ENCODE peak calls at places on chromosomes 7 and 10, in five cellular contexts. E is H1, U is GM12878, S is GM12892, R is HepG2. M is an unnamed sample.

GRCh38 chr7:155556725-155557124 is 10.4 kb upstream of the CNPY1 start:
- DNase-seq in E (no peak), U (no peak), S (no peak), R (no peak), M (no peak)

GRCh38 chr10:3427846-3428442 is 255.4 kb upstream of the PITRM1 start:
- DNase-seq in E (no peak), U (no peak), S (no peak), R (no peak), M (no peak)

GRCh38 chr7:28369523-28369922 is 42.8 kb upstream of the CREB5 start:
- DNase-seq in E (no peak), U (no peak), S (no peak), R (no peak), M (no peak)

GRCh38 chr7:73685311-73685710 is 1.9 kb downstream of the BUD23 start:
- DNase-seq in E (no peak), U (no peak), S (no peak), R (no peak), M (no peak)

GRCh38 chr7:50303082-50303893 is 1.2 kb upstream of the IKZF1 start:
- DNase-seq in E (no peak), U (no peak), S (no peak), R (no peak), M (no peak)

GRCh38 chr7:39890411-39890810 is 59.6 kb upstream of the CDK13 start:
- DNase-seq in E (no peak), U (no peak), S (no peak), R (no peak), M (no peak)

GRCh38 chr10:109429956-109430760 is 493.2 kb downstream of the XPNPEP1 start:
- DNase-seq in E (no peak), U (no peak), S (no peak), R (no peak), M (no peak)

GRCh38 chr7:124723012-124723411 is 42.6 kb downstream of the GPR37 start:
- DNase-seq in E (no peak), U (no peak), S (no peak), R (peak), M (no peak)

GRCh38 chr7:47405921-47406765 is 175.8 kb downstream of the TNS3 start:
- DNase-seq in E (no peak), U (no peak), S (no peak), R (peak), M (no peak)

GRCh38 chr10:73159038-73159648 is 8.7 kb downstream of the ECD start:
- DNase-seq in E (peak), U (peak), S (peak), R (peak), M (no peak)

GRCh38 chr7:112362053-112362650 is 88.1 kb upstream of the IFRD1 start:
- DNase-seq in E (no peak), U (no peak), S (no peak), R (no peak), M (no peak)

GRCh38 chr10:95319239-95319638 is 28.4 kb upstream of the PDLIM1 start:
- DNase-seq in E (no peak), U (no peak), S (no peak), R (no peak), M (no peak)

GRCh38 chr7:128682125-128682524 is 10.0 kb downstream of the GARIN1A start:
- DNase-seq in E (no peak), U (no peak), S (no peak), R (no peak), M (no peak)

GRCh38 chr7:26670841-26671240 is 193.5 kb downstream of the SKAP2 start:
- DNase-seq in E (no peak), U (no peak), S (no peak), R (no peak), M (no peak)

GRCh38 chr7:26668821-26669220 is 195.6 kb downstream of the SKAP2 start:
- DNase-seq in E (no peak), U (no peak), S (no peak), R (no peak), M (no peak)

GRCh38 chr7:26664735-26665420 is 199.5 kb downstream of the SKAP2 start:
- DNase-seq in E (no peak), U (no peak), S (no peak), R (no peak), M (no peak)

GRCh38 chr7:26663905-26664673 is 200.3 kb downstream of the SKAP2 start:
- DNase-seq in E (no peak), U (no peak), S (no peak), R (no peak), M (no peak)

GRCh38 chr7:26667514-26668133 is 196.8 kb downstream of the SKAP2 start:
- DNase-seq in E (peak), U (peak), S (no peak), R (peak), M (no peak)
- TF ChIP-seq POLR2AphosphoS5 in E (no peak), U (no peak), S (no peak), R (no peak), M (no peak)

DNA sequence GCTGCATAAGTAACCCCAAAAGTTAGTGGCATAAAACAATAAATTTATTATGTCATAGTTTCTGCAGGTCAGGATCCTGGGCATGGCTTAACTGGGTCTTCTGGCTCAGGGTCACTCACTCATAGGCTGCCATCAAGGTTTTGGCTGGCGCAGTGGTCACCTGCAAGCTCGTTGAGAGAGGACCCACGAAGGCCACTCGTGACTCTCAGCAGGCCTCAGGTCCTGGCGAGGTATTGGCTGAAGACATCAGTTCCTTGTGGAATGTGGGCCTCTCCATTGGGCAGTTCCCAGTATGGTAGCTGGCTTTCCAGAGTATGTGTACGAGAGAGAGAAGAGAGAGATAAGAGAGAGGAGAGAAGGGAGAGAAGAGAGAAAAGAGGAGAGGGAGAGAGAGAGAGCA is 138.3 kb upstream of the KLF14 start:
- DNase-seq in E (no peak), U (no peak), S (no peak), R (no peak), M (no peak)
- TF ChIP-seq POLR2A in E (no peak), U (peak), S (no peak), R (no peak), M (no peak)

DNA sequence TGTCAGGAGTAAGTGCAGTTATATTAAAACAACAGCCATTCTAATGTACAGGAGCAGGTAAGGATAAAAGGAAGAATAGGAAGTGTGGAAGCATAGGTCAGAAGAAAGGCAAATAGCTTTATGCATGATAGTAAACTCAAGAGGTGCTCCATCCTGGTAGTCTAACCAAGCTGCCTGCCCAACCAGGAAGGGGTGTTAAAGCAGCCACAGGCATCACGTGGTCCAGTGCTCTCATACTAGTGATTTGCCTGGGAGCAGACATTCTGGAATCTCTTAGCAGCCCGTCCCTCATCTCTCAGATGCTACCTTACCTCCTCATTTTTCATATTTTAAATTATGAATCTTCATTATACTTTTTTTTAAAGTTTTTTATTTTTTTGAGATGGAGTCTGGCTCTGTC is 18.5 kb downstream of the ABRAXAS2 start:
- DNase-seq in E (no peak), U (no peak), S (no peak), R (no peak), M (no peak)
- TF ChIP-seq TAF1 in E (no peak), U (no peak), S (no peak), R (no peak), M (no peak)

DNA sequence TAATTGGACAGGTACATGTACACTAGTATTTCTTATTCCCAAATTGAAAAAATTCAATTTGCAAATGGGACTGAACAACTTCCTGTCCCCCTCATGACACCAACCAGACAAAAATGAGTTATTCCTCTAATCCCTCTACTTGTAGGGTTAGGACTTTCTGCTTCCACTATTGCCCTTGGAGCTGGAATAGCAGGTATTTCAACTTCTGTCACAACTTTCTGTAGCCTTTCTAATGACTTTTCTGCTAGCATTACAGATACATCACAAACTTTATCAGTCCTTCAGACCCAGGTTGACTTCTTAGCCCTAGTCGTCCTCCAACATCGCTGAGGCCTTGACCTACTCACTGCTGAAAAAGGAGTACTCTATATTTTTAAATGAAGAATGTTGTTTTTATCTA is 6.4 kb downstream of the CYP3A7 start:
- DNase-seq in E (no peak), U (no peak), S (no peak), R (no peak), M (no peak)
- TF ChIP-seq POLR2AphosphoS5 in E (no peak), U (no peak), S (no peak), R (no peak), M (no peak)

DNA sequence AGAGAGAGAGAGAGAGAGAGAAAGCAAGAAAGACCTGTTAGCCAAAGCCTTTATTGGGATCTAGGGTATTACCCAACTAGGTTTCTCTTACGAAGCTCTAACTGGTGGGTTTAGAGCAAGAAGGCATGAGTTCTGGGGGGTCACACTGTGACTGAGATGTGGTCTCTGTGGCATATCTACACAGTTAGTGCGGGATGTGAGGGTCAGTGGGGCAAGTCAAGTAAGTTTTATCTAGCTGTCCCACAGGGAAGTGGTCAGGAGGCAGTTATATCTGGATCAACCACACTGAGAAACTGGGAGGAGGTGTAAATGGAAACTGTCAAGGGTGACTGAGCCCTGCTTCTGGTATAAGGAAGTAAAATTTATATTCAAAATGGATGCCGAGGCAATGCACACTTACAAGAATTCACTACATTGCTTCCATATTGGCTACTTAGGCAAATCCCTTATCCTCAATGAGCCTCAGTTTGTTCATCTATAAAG is 331.6 kb upstream of the HPS1 start:
- DNase-seq in E (no peak), U (no peak), S (no peak), R (no peak), M (no peak)
- TF ChIP-seq POLR2A in E (no peak), U (no peak), S (no peak), R (no peak), M (no peak)

DNA sequence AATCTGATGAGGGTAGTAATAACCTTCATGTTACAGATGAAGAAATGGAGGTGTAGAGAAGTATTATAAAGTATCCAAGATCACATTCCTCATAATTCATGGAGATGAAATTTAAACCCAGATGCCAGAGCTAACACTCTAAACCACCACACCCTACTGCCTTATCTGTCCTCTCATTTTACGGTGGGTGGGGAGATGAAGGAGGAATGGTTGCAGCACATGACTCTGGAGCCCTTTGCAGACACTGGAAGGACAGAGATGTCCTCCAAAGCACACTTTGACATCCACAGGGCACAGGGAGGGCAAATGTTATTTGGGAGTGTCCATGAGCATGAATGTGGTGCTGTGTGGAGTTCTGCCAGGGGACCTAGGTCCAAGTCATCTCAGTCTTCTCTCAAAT is 1.1 kb downstream of the PLEKHS1 start:
- DNase-seq in E (no peak), U (no peak), S (no peak), R (no peak), M (no peak)
- TF ChIP-seq TAF1 in E (no peak), U (no peak), S (no peak), R (no peak), M (no peak)

GRCh38 chr7:6162331-6162620 is 110.1 kb downstream of the CYTH3 start:
- DNase-seq in E (no peak), U (no peak), S (no peak), R (no peak), M (no peak)
- TF ChIP-seq POLR2AphosphoS5 in E (no peak), U (no peak), S (no peak), R (no peak), M (no peak)

GRCh38 chr7:93117327-93117726 is 452 bp downstream of the SAMD9 start:
- DNase-seq in E (no peak), U (no peak), S (no peak), R (no peak), M (no peak)

GRCh38 chr7:93120981-93121549 is 3.3 kb upstream of the SAMD9 start:
- DNase-seq in E (no peak), U (no peak), S (no peak), R (no peak), M (no peak)

GRCh38 chr7:93119191-93119905 is 1.6 kb upstream of the SAMD9 start:
- DNase-seq in E (no peak), U (no peak), S (no peak), R (no peak), M (no peak)

GRCh38 chr7:93115796-93116195 is 2.0 kb downstream of the SAMD9 start:
- DNase-seq in E (no peak), U (no peak), S (no peak), R (no peak), M (no peak)

GRCh38 chr7:93117852-93118530 is at the start of gene SAMD9:
- DNase-seq in E (no peak), U (peak), S (peak), R (peak), M (peak)
- TF ChIP-seq POLR2A in E (no peak), U (no peak), S (peak), R (no peak), M (peak)

GRCh38 chr7:81627565-81628287 is 142.1 kb downstream of the HGF start:
- DNase-seq in E (no peak), U (no peak), S (no peak), R (no peak), M (no peak)
- TF ChIP-seq TAF1 in E (no peak), U (no peak), S (no peak), R (no peak), M (no peak)